ENCODE peak calls at places on chromosomes 1 and 21, in nine cellular contexts. F, O, Y, U, S, Z, D, K and G are unnamed samples.

GRCh38 chr21:43194303-43195130 is 25.7 kb downstream of the CRYAA start:
- DNase-seq in F (no peak), O (no peak), Y (no peak), U (no peak), S (no peak), Z (peak), D (no peak), K (no peak), G (peak)

GRCh38 chr1:27858072-27858948 is 14.0 kb upstream of the THEMIS2 start:
- DNase-seq in F (peak), O (peak), Y (peak), U (peak), S (peak), Z (peak), D (peak), K (peak), G (peak)

GRCh38 chr1:82225407-82226197 is 424.9 kb downstream of the ADGRL2 start:
- DNase-seq in F (no peak), O (peak), Y (no peak), U (no peak), S (no peak), Z (no peak), D (no peak), K (no peak), G (no peak)

GRCh38 chr1:195965475-195965874 is 642.8 kb downstream of the KCNT2 start:
- DNase-seq in F (no peak), O (no peak), Y (no peak), U (no peak), S (no peak), Z (no peak), D (no peak), K (no peak), G (no peak)

GRCh38 chr1:109214695-109215623 is 1.2 kb downstream of the SARS1 start:
- DNase-seq in F (no peak), O (peak), Y (no peak), U (peak), S (no peak), Z (peak), D (peak), K (no peak), G (peak)

GRCh38 chr1:58699011-58699762 is 675 bp downstream of the MYSM1 start:
- DNase-seq in F (no peak), O (peak), Y (no peak), U (no peak), S (no peak), Z (no peak), D (no peak), K (no peak), G (no peak)

GRCh38 chr1:65198095-65198494 is 50.1 kb downstream of the AK4 start:
- DNase-seq in F (no peak), O (no peak), Y (no peak), U (no peak), S (no peak), Z (no peak), D (no peak), K (no peak), G (no peak)

GRCh38 chr1:24373044-24373443 is 40.5 kb downstream of the STPG1 start:
- DNase-seq in F (no peak), O (no peak), Y (no peak), U (no peak), S (no peak), Z (no peak), D (no peak), K (no peak), G (no peak)

GRCh38 chr1:147494998-147495580 is 46.2 kb upstream of the BCL9 start:
- DNase-seq in F (peak), O (peak), Y (peak), U (peak), S (peak), Z (peak), D (peak), K (peak), G (peak)

GRCh38 chr1:171939730-171940129 is 98.4 kb downstream of the DNM3 start:
- DNase-seq in F (peak), O (no peak), Y (no peak), U (no peak), S (no peak), Z (no peak), D (no peak), K (no peak), G (no peak)

GRCh38 chr1:65991694-65992093 is 199.0 kb downstream of the PDE4B start:
- DNase-seq in F (no peak), O (no peak), Y (no peak), U (no peak), S (no peak), Z (no peak), D (no peak), K (no peak), G (no peak)

GRCh38 chr1:25795955-25796806 is 3.8 kb upstream of the SELENON start:
- DNase-seq in F (no peak), O (peak), Y (no peak), U (peak), S (peak), Z (no peak), D (peak), K (no peak), G (no peak)

GRCh38 chr1:201946224-201946908 is at the start of gene LMOD1:
- DNase-seq in F (peak), O (no peak), Y (no peak), U (no peak), S (peak), Z (peak), D (no peak), K (no peak), G (peak)

GRCh38 chr1:204530932-204531331 is 14.7 kb downstream of the MDM4 start:
- DNase-seq in F (no peak), O (no peak), Y (no peak), U (no peak), S (no peak), Z (no peak), D (no peak), K (no peak), G (no peak)

GRCh38 chr1:172774561-172774960 is 115.7 kb downstream of the FASLG start:
- DNase-seq in F (no peak), O (no peak), Y (no peak), U (no peak), S (no peak), Z (no peak), D (no peak), K (no peak), G (no peak)

GRCh38 chr1:79501153-79501552 is 494.6 kb upstream of the ADGRL4 start:
- DNase-seq in F (no peak), O (no peak), Y (no peak), U (no peak), S (no peak), Z (no peak), D (no peak), K (no peak), G (no peak)

GRCh38 chr1:158248771-158249170 is 5.5 kb upstream of the CD1A start:
- DNase-seq in F (no peak), O (no peak), Y (no peak), U (no peak), S (no peak), Z (no peak), D (no peak), K (no peak), G (no peak)

GRCh38 chr1:63742526-63742925 is 31.3 kb upstream of the ROR1 start:
- DNase-seq in F (no peak), O (no peak), Y (no peak), U (no peak), S (no peak), Z (no peak), D (no peak), K (no peak), G (no peak)

GRCh38 chr1:41175546-41175945 is 66.6 kb downstream of the SCMH1 start:
- DNase-seq in F (no peak), O (peak), Y (no peak), U (no peak), S (no peak), Z (no peak), D (no peak), K (no peak), G (no peak)

GRCh38 chr1:8598060-8598724 is 219.2 kb downstream of the RERE start:
- DNase-seq in F (peak), O (no peak), Y (no peak), U (no peak), S (no peak), Z (no peak), D (no peak), K (no peak), G (no peak)

GRCh38 chr1:200245492-200245891 is 164.3 kb downstream of the ZNF281 start:
- DNase-seq in F (no peak), O (no peak), Y (no peak), U (no peak), S (no peak), Z (no peak), D (no peak), K (no peak), G (no peak)

GRCh38 chr1:186950547-186950946 is 121.8 kb downstream of the PLA2G4A start:
- DNase-seq in F (no peak), O (no peak), Y (no peak), U (no peak), S (no peak), Z (no peak), D (no peak), K (no peak), G (no peak)

GRCh38 chr1:184027751-184028682 is 9.5 kb downstream of the COLGALT2 start:
- DNase-seq in F (no peak), O (no peak), Y (no peak), U (no peak), S (no peak), Z (no peak), D (no peak), K (no peak), G (no peak)

GRCh38 chr21:35346697-35347096 is 297.6 kb upstream of the RUNX1 start:
- DNase-seq in F (no peak), O (no peak), Y (no peak), U (no peak), S (no peak), Z (no peak), D (no peak), K (no peak), G (no peak)

GRCh38 chr1:47725732-47726495 is 271.3 kb downstream of the TRABD2B start:
- DNase-seq in F (peak), O (peak), Y (peak), U (peak), S (peak), Z (peak), D (peak), K (peak), G (peak)

GRCh38 chr1:203127672-203128611 is at the start of gene ADORA1:
- DNase-seq in F (peak), O (peak), Y (no peak), U (no peak), S (peak), Z (peak), D (peak), K (no peak), G (peak)

GRCh38 chr1:87204441-87204840 is 124.2 kb upstream of the LMO4 start:
- DNase-seq in F (no peak), O (no peak), Y (no peak), U (no peak), S (no peak), Z (no peak), D (no peak), K (no peak), G (no peak)

GRCh38 chr1:14687147-14687546 is 88.7 kb downstream of the KAZN start:
- DNase-seq in F (no peak), O (no peak), Y (no peak), U (no peak), S (no peak), Z (no peak), D (no peak), K (no peak), G (no peak)

GRCh38 chr1:240524356-240525071 is 87.4 kb downstream of the GREM2 start:
- DNase-seq in F (no peak), O (no peak), Y (no peak), U (no peak), S (no peak), Z (no peak), D (no peak), K (no peak), G (no peak)

GRCh38 chr1:25580933-25581332 is 35.7 kb upstream of the MAN1C1 start:
- DNase-seq in F (peak), O (no peak), Y (no peak), U (no peak), S (no peak), Z (no peak), D (no peak), K (no peak), G (peak)

GRCh38 chr1:63593303-63593886 is at the start of gene PGM1:
- DNase-seq in F (peak), O (peak), Y (peak), U (peak), S (peak), Z (peak), D (peak), K (peak), G (peak)

GRCh38 chr1:202046227-202046626 is 35.8 kb downstream of the ELF3 start:
- DNase-seq in F (no peak), O (peak), Y (no peak), U (no peak), S (peak), Z (peak), D (no peak), K (no peak), G (no peak)

GRCh38 chr21:46065215-46065992 is 32.5 kb upstream of the COL6A2 start:
- DNase-seq in F (no peak), O (no peak), Y (no peak), U (no peak), S (peak), Z (peak), D (no peak), K (no peak), G (no peak)

GRCh38 chr1:21601278-21602048 is 67.7 kb downstream of the RAP1GAP start:
- DNase-seq in F (no peak), O (no peak), Y (no peak), U (no peak), S (no peak), Z (no peak), D (no peak), K (no peak), G (no peak)

GRCh38 chr1:76278711-76279386 is 204.3 kb downstream of the ST6GALNAC3 start:
- DNase-seq in F (peak), O (no peak), Y (no peak), U (no peak), S (no peak), Z (no peak), D (no peak), K (no peak), G (no peak)

GRCh38 chr1:172041689-172042088 is 200.4 kb downstream of the DNM3 start:
- DNase-seq in F (no peak), O (no peak), Y (peak), U (no peak), S (no peak), Z (no peak), D (no peak), K (no peak), G (no peak)

GRCh38 chr1:167446946-167447345 is 71.4 kb downstream of the CD247 start:
- DNase-seq in F (no peak), O (no peak), Y (no peak), U (no peak), S (no peak), Z (no peak), D (no peak), K (no peak), G (no peak)

GRCh38 chr1:202086579-202087350 is 36.0 kb upstream of the GPR37L1 start:
- DNase-seq in F (no peak), O (peak), Y (no peak), U (no peak), S (peak), Z (peak), D (no peak), K (no peak), G (peak)